ENCODE peak calls at places on chromosomes 5 and 9, in six cellular contexts. R, H, X, T, D and J are unnamed samples.

GRCh38 chr5:137737349-137738256 is 1.7 kb upstream of the KLHL3 start:
- DNase-seq in T (no peak), R (no peak), D (no peak), X (no peak), H (no peak), J (no peak)

GRCh38 chr9:98117984-98118639 is 910 bp downstream of the TRIM14 start:
- DNase-seq in H (no peak), X (no peak), T (no peak), D (no peak), R (peak), J (peak)

GRCh38 chr5:56313004-56313531 is 79.9 kb upstream of the ANKRD55 start:
- DNase-seq in R (no peak), H (no peak), T (no peak), X (no peak), D (no peak), J (no peak)

GRCh38 chr5:141135030-141135717 is at the start of gene PCDHB5:
- DNase-seq in D (no peak), X (no peak), R (no peak), T (peak), H (peak), J (no peak)

GRCh38 chr9:108394726-108395125 is 461.1 kb downstream of the ACTL7B start:
- DNase-seq in X (no peak), D (no peak), R (no peak), T (no peak), H (no peak), J (no peak)

GRCh38 chr9:3528466-3528865 is 2.7 kb upstream of the RFX3 start:
- DNase-seq in H (no peak), R (peak), D (peak), T (no peak), X (no peak), J (no peak)

GRCh38 chr5:90020575-90021535 is 388.7 kb downstream of the CETN3 start:
- DNase-seq in D (peak), R (no peak), T (no peak), H (no peak), X (peak), J (peak)

GRCh38 chr5:168714046-168714445 is 134.9 kb upstream of the PANK3 start:
- DNase-seq in D (no peak), R (no peak), H (no peak), X (no peak), T (no peak), J (no peak)

GRCh38 chr9:76773051-76773450 is 8.8 kb downstream of the PCA3 start:
- DNase-seq in R (no peak), T (no peak), D (no peak), H (no peak), X (no peak), J (no peak)

GRCh38 chr9:4740373-4740622 is 704 bp downstream of the AK3 start:
- DNase-seq in X (no peak), D (no peak), T (no peak), H (no peak), R (no peak), J (no peak)

GRCh38 chr9:87062706-87063105 is 115.4 kb upstream of the GAS1 start:
- DNase-seq in X (no peak), T (no peak), H (no peak), D (no peak), R (no peak), J (no peak)

GRCh38 chr5:10702911-10703491 is 58.0 kb downstream of the DAP start:
- DNase-seq in R (no peak), X (no peak), D (no peak), T (no peak), H (no peak), J (no peak)

GRCh38 chr5:44365351-44365750 is 23.9 kb downstream of the FGF10 start:
- DNase-seq in X (no peak), R (no peak), H (no peak), D (no peak), T (no peak), J (no peak)

GRCh38 chr9:133737774-133738038 is 446 bp downstream of the SARDH start:
- DNase-seq in X (no peak), D (no peak), T (no peak), R (no peak), H (no peak), J (no peak)

GRCh38 chr5:171965740-171966139 is 40.7 kb downstream of the FBXW11 start:
- DNase-seq in D (no peak), X (no peak), H (no peak), T (no peak), R (peak), J (no peak)

GRCh38 chr5:158538506-158539074 is 561.1 kb downstream of the EBF1 start:
- DNase-seq in H (no peak), X (no peak), D (no peak), R (peak), T (peak), J (peak)

GRCh38 chr5:17431272-17432050 is 66.6 kb upstream of the TAF11L2 start:
- DNase-seq in H (no peak), R (peak), X (no peak), T (no peak), D (no peak), J (no peak)

GRCh38 chr5:67264056-67264455 is 67.5 kb upstream of the CD180 start:
- DNase-seq in T (no peak), X (no peak), R (no peak), H (no peak), D (no peak), J (no peak)

GRCh38 chr5:149063017-149063687 is at the start of gene SH3TC2:
- DNase-seq in X (no peak), D (no peak), T (peak), H (peak), R (no peak), J (no peak)

GRCh38 chr9:114177423-114178064 is 22.2 kb downstream of the COL27A1 start:
- DNase-seq in T (no peak), D (no peak), R (no peak), X (no peak), H (no peak), J (no peak)

GRCh38 chr5:137651022-137651421 is 84.9 kb downstream of the KLHL3 start:
- DNase-seq in R (no peak), X (no peak), H (no peak), D (no peak), T (no peak), J (no peak)

GRCh38 chr9:90906316-90907055 is 104.9 kb downstream of the SYK start:
- DNase-seq in R (no peak), H (no peak), D (no peak), X (no peak), T (no peak), J (no peak)

GRCh38 chr9:38026021-38026809 is 42.8 kb downstream of the SHB start:
- DNase-seq in X (peak), R (no peak), D (no peak), T (no peak), H (peak), J (no peak)

GRCh38 chr5:139814191-139814601 is 18.6 kb downstream of the PSD2 start:
- DNase-seq in T (no peak), H (no peak), D (no peak), X (no peak), R (no peak), J (no peak)

GRCh38 chr9:128406848-128407391 is 13.7 kb upstream of the CERCAM start:
- DNase-seq in H (no peak), T (no peak), D (no peak), R (no peak), X (no peak), J (no peak)

GRCh38 chr5:32512916-32513315 is 68.4 kb upstream of the ZFR start:
- DNase-seq in H (no peak), D (no peak), R (no peak), T (no peak), X (no peak), J (no peak)

GRCh38 chr9:130062750-130063149 is 9.0 kb downstream of the GPR107 start:
- DNase-seq in D (no peak), H (no peak), R (no peak), X (no peak), T (no peak), J (no peak)

GRCh38 chr9:131817073-131817472 is 77.2 kb upstream of the RAPGEF1 start:
- DNase-seq in R (no peak), D (no peak), X (no peak), T (no peak), H (no peak), J (no peak)

GRCh38 chr9:77752566-77752965 is 104.4 kb upstream of the GNA14 start:
- DNase-seq in R (no peak), X (peak), H (no peak), T (no peak), D (no peak), J (no peak)

GRCh38 chr5:131068893-131069643 is 96.0 kb downstream of the HINT1 start:
- DNase-seq in R (peak), H (no peak), T (no peak), D (peak), X (no peak), J (peak)

GRCh38 chr5:4651811-4652565 is 488.1 kb upstream of the ADAMTS16 start:
- DNase-seq in D (no peak), R (no peak), T (no peak), H (no peak), X (no peak), J (no peak)

DNA sequence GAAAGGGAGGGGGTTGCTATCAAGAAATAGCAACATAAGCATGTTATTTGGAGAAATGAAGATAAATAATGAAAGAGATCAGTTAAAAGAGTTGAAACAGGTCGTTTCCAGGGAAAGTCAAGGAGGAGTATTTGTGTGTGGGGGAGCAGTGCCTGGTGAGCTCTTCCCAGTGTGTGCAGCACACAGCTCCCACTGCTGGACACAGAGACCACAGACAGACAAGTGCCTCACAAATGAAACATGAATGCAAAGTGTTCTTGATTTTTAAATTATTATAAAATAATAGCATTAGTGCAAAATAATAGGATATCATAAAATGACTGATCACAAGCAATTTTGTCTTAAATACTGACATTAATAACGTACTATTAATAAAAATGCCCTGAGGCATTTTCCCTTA is 40.8 kb downstream of the LIFR start:
- DNase-seq in R (no peak), H (no peak), X (no peak), D (no peak), T (no peak), J (no peak)
- TF ChIP-seq CTCF in R (no peak), H (no peak), X (peak), D (no peak), T (no peak), J (no peak)

DNA sequence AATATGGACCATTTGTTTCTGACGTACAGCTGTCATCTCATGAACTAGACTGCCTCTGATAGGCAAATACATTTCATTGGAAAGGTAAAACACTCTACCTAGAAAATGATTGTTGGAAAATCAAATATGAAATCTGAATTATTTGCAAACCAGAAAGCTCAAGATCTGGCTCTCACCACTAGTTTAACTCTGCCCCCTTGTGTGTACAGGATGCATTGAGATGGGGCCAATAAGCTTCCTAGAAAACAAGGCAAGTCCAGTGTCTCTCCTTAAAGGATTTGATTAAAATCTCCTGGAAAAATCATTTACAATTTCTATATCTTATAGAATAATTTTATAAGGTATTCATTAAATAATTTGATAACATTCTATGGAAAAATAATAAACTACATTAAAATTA is 311.9 kb upstream of the ANKH start:
- DNase-seq in H (no peak), D (no peak), R (no peak), T (no peak), X (no peak), J (no peak)
- TF ChIP-seq CTCF in H (peak), D (no peak), R (no peak), T (no peak), X (peak), J (no peak)

GRCh38 chr9:27865031-27865438 is 291.8 kb upstream of the C9orf72 start:
- DNase-seq in H (no peak), D (no peak), R (no peak), X (no peak), T (no peak), J (no peak)

GRCh38 chr9:27866741-27867140 is 293.5 kb upstream of the C9orf72 start:
- DNase-seq in R (no peak), D (no peak), H (no peak), T (peak), X (no peak), J (no peak)

DNA sequence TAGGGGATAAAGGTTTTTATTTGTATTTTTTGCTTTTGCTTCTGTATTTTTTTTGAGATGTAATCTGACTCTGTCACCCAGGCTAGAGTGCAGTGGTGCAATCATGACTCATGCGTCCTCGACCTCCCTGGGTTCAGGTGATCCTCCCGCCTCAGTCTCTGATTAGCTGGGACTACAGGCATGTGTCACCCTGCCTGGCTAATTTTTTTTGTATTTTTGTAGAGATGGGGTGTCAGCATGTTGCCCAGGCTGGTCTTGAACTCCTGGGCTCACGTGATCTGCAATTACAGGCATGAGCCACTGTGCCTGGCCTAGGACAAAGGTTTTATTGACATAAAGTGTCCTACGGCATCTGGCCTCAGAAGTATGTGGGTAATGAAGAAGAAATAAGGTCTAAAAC is 297.1 kb upstream of the C9orf72 start:
- DNase-seq in R (no peak), X (no peak), H (no peak), D (no peak), T (no peak), J (no peak)
- TF ChIP-seq CTCF in R (no peak), X (no peak), H (no peak), D (no peak), T (no peak), J (no peak)

GRCh38 chr5:132866342-132867045 is at the start of the genes GDF9 and UQCRQ:
- DNase-seq in X (peak), D (peak), R (peak), H (peak), T (peak), J (peak)
- TF ChIP-seq CTCF in X (peak), D (no peak), R (peak), H (no peak), T (no peak), J (peak)

GRCh38 chr5:12703254-12703653 is 799.0 kb upstream of the CTNND2 start:
- DNase-seq in H (no peak), D (no peak), T (no peak), R (no peak), X (no peak), J (no peak)

GRCh38 chr5:12707560-12707959 is 803.3 kb upstream of the CTNND2 start:
- DNase-seq in D (no peak), H (no peak), X (no peak), T (no peak), R (no peak), J (no peak)

GRCh38 chr5:12704955-12705354 is 800.7 kb upstream of the CTNND2 start:
- DNase-seq in T (no peak), H (no peak), D (no peak), X (no peak), R (no peak), J (no peak)
- TF ChIP-seq CTCF in T (no peak), H (no peak), D (no peak), X (no peak), R (peak), J (peak)

DNA sequence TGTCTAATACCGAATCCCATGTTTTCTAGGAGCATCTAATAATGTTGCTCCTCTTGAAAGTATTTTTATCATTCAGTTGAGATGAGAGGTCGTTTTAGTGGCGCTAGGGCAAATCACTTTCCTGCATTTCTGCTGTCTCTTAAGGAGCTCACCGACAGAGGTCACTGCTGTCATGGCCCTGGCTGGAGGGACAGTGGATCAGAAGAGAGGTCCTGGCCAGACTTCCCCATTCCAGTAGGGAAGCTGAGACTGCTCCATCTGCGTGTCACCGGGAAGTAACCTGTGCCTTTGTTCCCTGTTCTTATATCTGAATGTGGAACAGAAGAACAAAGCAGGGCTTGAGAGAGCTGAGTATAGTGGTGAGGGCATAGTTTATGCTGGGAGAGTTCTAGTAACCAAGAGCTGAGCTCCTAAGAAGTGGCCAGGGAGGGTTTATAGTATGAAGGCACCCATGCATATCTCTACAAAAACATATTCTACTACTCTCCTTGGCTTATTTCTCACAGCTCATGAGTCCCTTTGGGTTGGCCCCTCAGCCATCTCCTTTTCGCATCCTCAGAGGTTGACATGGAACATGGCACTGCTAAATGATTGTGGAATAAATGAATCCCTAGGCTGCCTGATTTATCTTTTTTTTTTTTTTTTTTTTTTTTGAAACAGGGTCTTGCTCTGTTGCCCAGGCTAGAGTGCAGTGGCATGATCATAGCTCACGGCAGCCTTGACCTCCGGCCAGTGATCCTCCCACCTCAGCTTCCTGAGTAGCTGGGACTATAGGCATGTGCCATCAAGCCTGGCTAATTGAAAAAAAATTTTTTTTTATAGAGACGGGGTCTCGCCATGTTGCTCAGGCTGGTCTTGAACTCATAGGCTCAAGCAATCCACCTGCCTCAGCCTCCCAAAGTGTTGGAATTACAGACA is 27.2 kb downstream of the ATP6V0E1 start:
- DNase-seq in T (peak), R (no peak), H (peak), D (no peak), X (no peak), J (no peak)
- TF ChIP-seq CTCF in T (peak), R (no peak), H (no peak), D (no peak), X (peak), J (no peak)